ENCODE peak calls at places on chromosome 14, in seven cellular contexts. A, K, B, D, G, M and P are unnamed samples. For H3K4me1 and H3K9me3, the result is how much of the 10 kb centered on the place peaks cover.

GRCh38 chr14:36313898-36314297 is 6.5 kb downstream of the MBIP start:
- DNase-seq in A (no peak), K (no peak), B (no peak), D (peak), G (no peak), M (no peak), P (no peak)

GRCh38 chr14:31207746-31208545 is at the start of gene HECTD1:
- DNase-seq in A (peak), K (peak), B (peak), D (peak), G (peak), M (peak), P (peak)

GRCh38 chr14:31479026-31479425 is 8.8 kb downstream of the GPR33 start:
- DNase-seq in A (no peak), K (no peak), B (no peak), D (no peak), G (no peak), M (no peak), P (no peak)

GRCh38 chr14:26401170-26401968 is 196.5 kb downstream of the NOVA1 start:
- DNase-seq in A (no peak), K (no peak), B (no peak), D (no peak), G (no peak), M (no peak), P (no peak)

GRCh38 chr14:91396959-91397815 is 20.4 kb downstream of the CCDC88C start:
- DNase-seq in A (no peak), K (peak), B (no peak), D (no peak), G (no peak), M (no peak), P (no peak)

GRCh38 chr14:92673601-92674000 is 74.8 kb downstream of the LGMN start:
- DNase-seq in A (no peak), K (no peak), B (no peak), D (no peak), G (no peak), M (no peak), P (no peak)

GRCh38 chr14:88934231-88934898 is 109.9 kb downstream of the TTC8 start:
- DNase-seq in A (no peak), K (no peak), B (no peak), D (no peak), G (peak), M (no peak), P (no peak)

GRCh38 chr14:75607044-75607443 is 28.6 kb downstream of the FLVCR2 start:
- DNase-seq in A (no peak), K (no peak), B (no peak), D (no peak), G (no peak), M (no peak), P (no peak)

GRCh38 chr14:24122971-24123370 is 7.5 kb upstream of the FITM1 start:
- DNase-seq in A (no peak), K (no peak), B (no peak), D (no peak), G (no peak), M (no peak), P (no peak)

GRCh38 chr14:100589071-100589759 is 2.0 kb upstream of the BEGAIN start:
- DNase-seq in A (no peak), K (peak), B (no peak), D (no peak), G (no peak), M (no peak), P (no peak)

GRCh38 chr14:54676822-54677708 is 110.1 kb downstream of the SAMD4A start:
- DNase-seq in A (no peak), K (peak), B (no peak), D (peak), G (peak), M (peak), P (peak)

GRCh38 chr14:74608959-74609611 is 3.0 kb downstream of the LTBP2 start:
- DNase-seq in A (peak), K (peak), B (peak), D (peak), G (peak), M (peak), P (peak)

GRCh38 chr14:92633724-92634123 is 114.7 kb downstream of the LGMN start:
- DNase-seq in A (no peak), K (no peak), B (no peak), D (no peak), G (peak), M (no peak), P (no peak)

GRCh38 chr14:34554540-34555250 is 15.2 kb upstream of the EAPP start:
- DNase-seq in A (no peak), K (no peak), B (no peak), D (peak), G (peak), M (peak), P (peak)

GRCh38 chr14:24876009-24876690 is 173.8 kb downstream of the STXBP6 start:
- DNase-seq in A (no peak), K (no peak), B (no peak), D (no peak), G (no peak), M (peak), P (no peak)

GRCh38 chr14:102474934-102475333 is 34.6 kb downstream of the ANKRD9 start:
- DNase-seq in A (no peak), K (no peak), B (no peak), D (no peak), G (peak), M (no peak), P (no peak)

GRCh38 chr14:55578511-55578910 is 1.5 kb upstream of the KTN1 start:
- DNase-seq in A (no peak), K (no peak), B (no peak), D (no peak), G (no peak), M (no peak), P (no peak)

GRCh38 chr14:56248442-56248841 is 130.2 kb downstream of the PELI2 start:
- DNase-seq in A (no peak), K (no peak), B (no peak), D (no peak), G (no peak), M (no peak), P (no peak)

GRCh38 chr14:78104130-78104529 is 66.0 kb upstream of the NRXN3 start:
- DNase-seq in A (no peak), K (no peak), B (no peak), D (no peak), G (no peak), M (no peak), P (no peak)

GRCh38 chr14:94474581-94475031 is 1.4 kb downstream of the SERPINA9 start:
- DNase-seq in A (no peak), K (peak), B (no peak), D (peak), G (peak), M (no peak), P (peak)

GRCh38 chr14:45905672-45906071 is 652.7 kb upstream of the MIS18BP1 start:
- DNase-seq in A (peak), K (no peak), B (no peak), D (no peak), G (no peak), M (no peak), P (no peak)

GRCh38 chr14:55581011-55581806 is 1.2 kb downstream of the KTN1 start:
- DNase-seq in A (peak), K (peak), B (peak), D (peak), G (no peak), M (peak), P (peak)

GRCh38 chr14:36604757-36605505 is 22.5 kb upstream of the NKX2-8 start:
- DNase-seq in A (peak), K (peak), B (no peak), D (peak), G (peak), M (no peak), P (peak)

GRCh38 chr14:21219561-21220111 is 49.6 kb downstream of the HNRNPC start:
- DNase-seq in A (no peak), K (no peak), B (no peak), D (no peak), G (no peak), M (no peak), P (no peak)
- H3K4me1 ChIP-seq in A (under half), K (under half), B (half or more), D (half or more), G (under half), M (under half), P (under half)

GRCh38 chr14:42673963-42674362 is 1067.3 kb downstream of the LRFN5 start:
- DNase-seq in A (no peak), K (no peak), B (no peak), D (no peak), G (no peak), M (no peak), P (no peak)

GRCh38 chr14:42671636-42672035 is 1065.0 kb downstream of the LRFN5 start:
- DNase-seq in A (no peak), K (no peak), B (no peak), D (no peak), G (no peak), M (no peak), P (no peak)

GRCh38 chr14:42676636-42677035 is 1070.0 kb downstream of the LRFN5 start:
- DNase-seq in A (no peak), K (no peak), B (no peak), D (no peak), G (no peak), M (no peak), P (no peak)
- H3K9me3 ChIP-seq in A (under half), K (under half), B (under half), D (under half), G (under half), M (under half), P (under half)

DNA sequence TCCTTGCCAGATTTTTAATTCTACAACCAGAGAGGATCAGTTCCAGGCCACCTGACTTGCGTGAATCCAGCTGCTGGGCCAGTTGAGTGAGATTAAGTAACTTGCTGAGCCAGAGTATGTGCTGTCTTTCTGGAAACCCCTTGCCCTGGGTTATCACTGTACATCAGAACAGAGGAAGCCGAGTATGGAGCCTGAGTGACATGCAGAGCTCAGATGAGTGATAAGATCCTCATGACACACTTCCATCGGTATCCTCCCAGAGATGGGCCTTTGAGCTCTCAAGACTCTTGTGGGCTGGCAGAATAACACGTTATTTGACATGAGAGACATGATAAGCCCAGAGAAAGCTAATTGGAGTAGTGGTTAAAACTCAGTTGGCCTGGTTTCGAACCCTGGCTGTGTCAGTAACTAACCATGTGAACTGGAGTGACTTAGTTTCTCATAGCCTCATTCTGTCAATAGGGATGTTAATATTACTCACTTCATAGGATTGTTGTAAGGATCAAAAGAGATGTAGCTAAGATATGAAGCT is 388.1 kb downstream of the ZFP36L1 start:
- DNase-seq in A (no peak), K (no peak), B (no peak), D (no peak), G (peak), M (no peak), P (no peak)
- H3K4me1 ChIP-seq in A (half or more), K (under half), B (under half), D (under half), G (under half), M (under half), P (half or more)

DNA sequence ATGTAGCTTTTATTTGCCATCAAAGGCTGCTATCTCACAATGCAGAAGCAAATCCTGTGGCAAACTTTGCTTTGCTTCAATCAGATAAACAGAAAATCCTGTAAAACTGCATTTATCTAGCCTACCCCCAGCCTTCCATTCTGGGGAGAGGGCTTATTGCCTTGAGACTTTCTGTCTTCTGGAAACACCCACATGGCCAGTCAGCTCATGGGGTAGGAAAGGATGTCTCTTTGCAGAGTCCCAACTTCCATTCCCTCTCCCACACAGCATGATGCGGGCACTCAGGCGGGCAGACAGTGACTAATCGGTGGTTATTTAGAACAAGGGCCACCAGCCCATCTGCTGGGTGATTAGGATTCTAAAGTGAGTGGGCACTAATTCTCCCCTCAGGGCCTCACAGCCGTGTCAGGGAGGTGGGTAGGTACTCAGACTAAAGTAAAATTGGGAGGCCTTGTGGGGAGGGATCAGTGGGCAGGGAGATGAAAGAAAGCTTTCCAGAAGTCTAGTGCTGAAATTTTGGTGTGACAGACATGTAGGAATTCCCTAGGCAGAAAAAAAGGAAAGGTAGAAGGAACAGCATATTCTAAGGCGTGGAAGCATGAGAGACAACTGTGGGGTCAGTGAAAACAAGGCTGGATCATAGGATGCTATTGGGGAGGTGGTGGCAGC is 720.5 kb downstream of the VRK1 start:
- DNase-seq in A (peak), K (no peak), B (no peak), D (no peak), G (no peak), M (no peak), P (no peak)
- H3K9me3 ChIP-seq in A (under half), K (under half), B (under half), D (under half), G (under half), M (under half), P (under half)

GRCh38 chr14:22597265-22597664 is 835 bp upstream of the ABHD4 start:
- DNase-seq in A (peak), K (peak), B (no peak), D (no peak), G (no peak), M (no peak), P (no peak)
- H3K4me1 ChIP-seq in A (under half), K (under half), B (under half), D (under half), G (under half), M (under half), P (under half)

GRCh38 chr14:53144244-53144643 is 8.9 kb downstream of the DDHD1 start:
- DNase-seq in A (no peak), K (no peak), B (no peak), D (no peak), G (peak), M (no peak), P (no peak)

GRCh38 chr14:53137559-53137958 is 15.6 kb downstream of the DDHD1 start:
- DNase-seq in A (no peak), K (no peak), B (no peak), D (no peak), G (no peak), M (no peak), P (no peak)

GRCh38 chr14:53140585-53140984 is 12.5 kb downstream of the DDHD1 start:
- DNase-seq in A (no peak), K (no peak), B (no peak), D (no peak), G (no peak), M (no peak), P (no peak)
- H3K9me3 ChIP-seq in A (under half), K (half or more), B (under half), D (under half), G (under half), M (under half), P (under half)

DNA sequence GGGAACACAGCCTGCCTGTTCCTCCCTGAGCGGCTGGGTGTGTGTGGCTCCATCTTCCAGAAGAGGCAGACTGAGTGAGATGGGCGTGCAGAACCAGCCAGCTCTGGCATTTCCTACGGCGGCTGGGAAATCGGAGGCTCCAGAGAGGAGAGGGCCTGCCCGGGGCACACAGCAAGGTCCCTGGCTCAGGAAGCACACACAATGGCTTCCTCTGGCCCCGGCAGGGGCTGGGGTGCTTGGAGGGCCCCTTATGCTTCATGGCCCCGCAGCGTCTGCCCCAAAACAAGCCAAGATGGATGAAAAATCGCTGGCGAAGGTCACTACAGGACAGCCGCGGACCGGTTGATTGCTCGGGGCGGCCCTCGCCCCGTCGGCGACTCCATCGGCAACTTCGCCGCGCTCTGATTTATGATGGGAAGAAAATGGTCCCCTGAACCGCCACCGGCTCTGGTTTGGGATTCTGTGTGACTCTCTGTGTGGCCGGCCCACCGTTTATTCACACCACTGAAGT is 191.5 kb upstream of the C14orf180 start:
- DNase-seq in A (no peak), K (peak), B (no peak), D (no peak), G (no peak), M (peak), P (no peak)
- H3K4me1 ChIP-seq in A (under half), K (under half), B (under half), D (under half), G (under half), M (under half), P (under half)

GRCh38 chr14:105739331-105740102 is 213.1 kb downstream of the TMEM121 start:
- DNase-seq in A (no peak), K (no peak), B (no peak), D (no peak), G (no peak), M (no peak), P (no peak)

GRCh38 chr14:105738638-105739037 is 212.3 kb downstream of the TMEM121 start:
- DNase-seq in A (no peak), K (no peak), B (no peak), D (no peak), G (no peak), M (no peak), P (no peak)

GRCh38 chr14:105746124-105746514 is 219.7 kb downstream of the TMEM121 start:
- DNase-seq in A (no peak), K (no peak), B (no peak), D (no peak), G (no peak), M (no peak), P (no peak)

GRCh38 chr14:105745433-105746123 is 219.2 kb downstream of the TMEM121 start:
- DNase-seq in A (no peak), K (no peak), B (no peak), D (no peak), G (no peak), M (no peak), P (no peak)

DNA sequence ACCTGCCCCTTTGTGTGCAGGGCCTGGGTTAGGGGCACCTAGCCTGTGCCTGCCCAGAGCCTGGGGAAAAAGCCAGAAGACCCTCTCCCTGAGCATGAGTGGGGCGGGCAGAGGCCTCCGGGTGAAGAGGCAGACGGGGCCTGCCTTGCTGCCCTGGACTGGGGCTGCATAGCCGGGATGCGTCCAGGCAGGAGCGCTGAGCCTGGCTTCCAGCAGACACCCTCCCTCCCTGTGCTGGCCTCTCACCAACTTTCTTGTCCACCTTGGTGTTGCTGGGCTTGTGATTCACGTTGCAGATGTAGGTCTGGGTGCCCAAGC is 216.1 kb downstream of the TMEM121 start:
- DNase-seq in A (no peak), K (no peak), B (no peak), D (no peak), G (no peak), M (no peak), P (no peak)
- H3K9me3 ChIP-seq in A (under half), K (under half), B (under half), D (under half), G (under half), M (under half), P (under half)

DNA sequence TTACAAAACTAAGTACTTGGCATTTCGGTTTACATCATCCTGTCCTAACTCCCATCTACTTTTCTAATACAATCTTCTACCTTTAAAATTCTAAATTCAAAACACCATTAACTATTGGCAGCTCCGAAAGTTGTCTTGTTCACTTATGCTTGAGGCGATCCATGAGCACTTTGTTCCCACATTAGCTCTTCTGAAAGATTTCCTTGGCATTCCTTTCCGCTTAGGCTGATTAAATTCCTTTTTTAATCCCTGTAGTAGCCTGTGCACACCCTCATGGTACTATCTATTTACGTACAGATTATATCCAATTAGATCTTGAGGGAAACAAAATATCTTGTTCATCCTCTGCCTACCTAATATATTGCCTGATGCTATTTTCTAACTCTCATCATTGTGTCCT is 480.7 kb downstream of the PRKD1 start:
- DNase-seq in A (no peak), K (no peak), B (no peak), D (no peak), G (no peak), M (no peak), P (no peak)
- H3K4me1 ChIP-seq in A (under half), K (under half), B (under half), D (under half), G (under half), M (under half), P (under half)

GRCh38 chr14:85293820-85294219 is 236.1 kb upstream of the FLRT2 start:
- DNase-seq in A (no peak), K (no peak), B (no peak), D (no peak), G (no peak), M (no peak), P (no peak)

GRCh38 chr14:85288041-85288440 is 241.9 kb upstream of the FLRT2 start:
- DNase-seq in A (no peak), K (no peak), B (no peak), D (no peak), G (no peak), M (no peak), P (no peak)
- H3K9me3 ChIP-seq in A (under half), K (under half), B (under half), D (under half), G (under half), M (under half), P (under half)